ENCODE peak calls at places on chromosomes 7 and 10, in ten cellular contexts. V is hepatic stellate cell, J is left ventricle myocardium inferior, D is SK-N-DZ, U is neuronal stem cell, E is GM12892, T is posterior cingulate gyrus, Z is T-helper 9 cell, X is NCI-H1092 treated with DMSO at 0.1 percent for 48 hours, W is colonic mucosa. C is an unnamed sample.

GRCh38 chr7:12557282-12557681 is 13.2 kb upstream of the SCIN start:
- DNase-seq in J (no peak), D (no peak), V (no peak), X (no peak), U (no peak), T (no peak), W (no peak), Z (no peak), E (no peak), C (no peak)

GRCh38 chr7:101927389-101928306 is 110.2 kb downstream of the CUX1 start:
- DNase-seq in W (no peak), E (no peak), D (no peak), V (no peak), T (no peak), X (no peak), J (no peak), Z (no peak), U (no peak), C (no peak)

GRCh38 chr7:16007911-16008310 is 321.4 kb upstream of the MEOX2 start:
- DNase-seq in V (no peak), U (no peak), D (no peak), J (no peak), X (no peak), W (no peak), Z (no peak), E (no peak), T (no peak), C (no peak)

GRCh38 chr10:32321016-32321631 is 25.8 kb downstream of the EPC1 start:
- DNase-seq in J (no peak), T (no peak), E (no peak), D (no peak), U (no peak), W (no peak), X (no peak), V (no peak), Z (no peak), C (no peak)

GRCh38 chr10:21398549-21399345 is 126.7 kb downstream of the SKIDA1 start:
- DNase-seq in Z (no peak), V (peak), X (no peak), T (no peak), U (no peak), E (no peak), W (no peak), J (no peak), D (no peak), C (no peak)

GRCh38 chr10:73517166-73517888 is 21.5 kb upstream of the PPP3CB start:
- DNase-seq in U (no peak), X (no peak), T (no peak), Z (no peak), E (no peak), D (no peak), W (no peak), J (no peak), V (peak), C (no peak)

GRCh38 chr7:157676456-157677255 is 339.9 kb downstream of the DNAJB6 start:
- DNase-seq in D (no peak), E (no peak), W (no peak), T (no peak), V (no peak), J (no peak), U (no peak), X (no peak), Z (no peak), C (no peak)

GRCh38 chr10:113987805-113988204 is 55.9 kb upstream of the ADRB1 start:
- DNase-seq in Z (no peak), W (no peak), T (no peak), E (peak), X (no peak), J (no peak), V (no peak), D (no peak), U (no peak), C (no peak)

GRCh38 chr10:61166489-61166888 is 222.5 kb upstream of the RHOBTB1 start:
- DNase-seq in V (no peak), W (no peak), D (no peak), J (no peak), X (no peak), E (no peak), U (no peak), Z (no peak), T (no peak), C (no peak)

GRCh38 chr7:101757879-101758278 is 59.5 kb upstream of the CUX1 start:
- DNase-seq in W (no peak), X (no peak), T (no peak), J (no peak), D (no peak), Z (no peak), U (no peak), E (no peak), V (no peak), C (no peak)

GRCh38 chr7:127704211-127704610 is 52.2 kb downstream of the SND1 start:
- DNase-seq in J (no peak), E (no peak), Z (no peak), X (no peak), U (no peak), D (no peak), T (no peak), W (no peak), V (no peak), C (no peak)

GRCh38 chr7:139915301-139915863 is 86.3 kb downstream of the TBXAS1 start:
- DNase-seq in Z (no peak), W (no peak), E (no peak), T (no peak), X (no peak), V (peak), J (no peak), U (no peak), D (no peak), C (no peak)

GRCh38 chr10:119404719-119405504 is 137.6 kb downstream of the RGS10 start:
- DNase-seq in U (no peak), T (no peak), W (no peak), X (no peak), E (no peak), J (no peak), D (no peak), V (no peak), Z (no peak), C (no peak)

GRCh38 chr7:39656415-39656814 is 33.0 kb downstream of the RALA start:
- DNase-seq in X (no peak), D (no peak), Z (no peak), V (no peak), T (no peak), U (no peak), J (no peak), E (no peak), W (no peak), C (no peak)

GRCh38 chr7:8638076-8638475 is 204.7 kb downstream of the NXPH1 start:
- DNase-seq in V (no peak), T (no peak), J (no peak), W (peak), Z (no peak), E (no peak), U (no peak), D (no peak), X (peak), C (no peak)

GRCh38 chr7:129788993-129789392 is 163.8 kb downstream of the UBE2H start:
- DNase-seq in E (no peak), D (no peak), J (no peak), W (no peak), X (no peak), Z (no peak), T (no peak), U (no peak), V (no peak), C (no peak)

GRCh38 chr10:44358080-44358771 is 26.7 kb downstream of the CXCL12 start:
- DNase-seq in E (no peak), U (no peak), T (no peak), J (no peak), V (no peak), X (no peak), W (no peak), Z (no peak), D (no peak), C (no peak)

GRCh38 chr7:98276241-98276761 is 5.2 kb upstream of the BRI3 start:
- DNase-seq in D (no peak), J (no peak), U (no peak), Z (no peak), X (no peak), T (no peak), E (no peak), V (no peak), W (peak), C (no peak)

GRCh38 chr7:137328389-137329120 is 15.0 kb downstream of the PTN start:
- DNase-seq in T (no peak), V (no peak), U (no peak), J (no peak), D (peak), X (peak), Z (no peak), E (no peak), W (no peak), C (peak)

GRCh38 chr7:376306-376969 is 86.5 kb downstream of the FOXL3 start:
- DNase-seq in T (peak), J (peak), X (no peak), D (no peak), V (no peak), E (no peak), U (no peak), Z (no peak), W (no peak), C (no peak)

GRCh38 chr7:129150199-129150996 is 5.9 kb downstream of the TSPAN33 start:
- DNase-seq in E (no peak), T (no peak), U (no peak), V (no peak), D (no peak), Z (no peak), W (no peak), X (no peak), J (peak), C (no peak)

GRCh38 chr7:149027560-149028345 is 552 bp downstream of the PDIA4 start:
- DNase-seq in U (peak), E (no peak), T (no peak), J (no peak), X (peak), Z (no peak), D (no peak), W (peak), V (peak), C (peak)

GRCh38 chr7:117951285-117951684 is 78.0 kb upstream of the CTTNBP2 start:
- DNase-seq in D (no peak), T (no peak), E (no peak), V (no peak), U (no peak), X (no peak), Z (no peak), J (no peak), W (no peak), C (no peak)

GRCh38 chr7:96238474-96238873 is 83.4 kb downstream of the SLC25A13 start:
- DNase-seq in Z (no peak), V (no peak), T (no peak), J (no peak), W (no peak), D (no peak), E (no peak), U (no peak), X (no peak), C (no peak)

GRCh38 chr7:31758770-31759169 is 71.8 kb downstream of the PPP1R17 start:
- DNase-seq in V (no peak), J (no peak), D (no peak), W (no peak), E (no peak), Z (no peak), U (no peak), T (no peak), X (no peak), C (no peak)

GRCh38 chr7:137772221-137772620 is 74.6 kb downstream of the DGKI start:
- DNase-seq in X (no peak), V (no peak), Z (no peak), T (no peak), J (no peak), D (no peak), W (no peak), U (no peak), E (no peak), C (no peak)

GRCh38 chr10:33381897-33382578 is 47.6 kb upstream of the NRP1 start:
- DNase-seq in U (no peak), J (no peak), X (no peak), D (no peak), V (peak), T (no peak), Z (no peak), W (peak), E (no peak), C (no peak)

GRCh38 chr10:27746364-27747095 is 911 bp upstream of the MKX start:
- DNase-seq in X (no peak), D (no peak), Z (no peak), V (no peak), T (no peak), J (no peak), E (no peak), W (no peak), U (no peak), C (no peak)

GRCh38 chr7:139842414-139843210 is 13.5 kb downstream of the TBXAS1 start:
- DNase-seq in T (no peak), W (peak), U (no peak), J (no peak), V (no peak), D (no peak), Z (no peak), X (no peak), E (no peak), C (no peak)

GRCh38 chr7:111735661-111736323 is 173.5 kb upstream of the IMMP2L start:
- DNase-seq in Z (peak), U (peak), X (peak), V (peak), T (no peak), W (peak), E (peak), J (no peak), D (peak), C (no peak)

C was measured in substantia nigra.